ENCODE peak calls at places on chromosomes 2 and 18, in six cellular contexts. V, Y, A, C, R and L are unnamed samples.

GRCh38 chr2:66080136-66080535 is 354.8 kb upstream of the MEIS1 start:
- DNase-seq in V (no peak), Y (no peak), A (no peak), C (no peak), R (no peak), L (no peak)

GRCh38 chr2:69779258-69779989 is 37.5 kb downstream of the ANXA4 start:
- DNase-seq in V (no peak), Y (no peak), A (peak), C (no peak), R (no peak), L (no peak)

GRCh38 chr18:75801178-75801577 is 373.7 kb upstream of the SMIM21 start:
- DNase-seq in V (no peak), Y (no peak), A (no peak), C (no peak), R (no peak), L (no peak)

GRCh38 chr2:133194068-133194655 is 374.1 kb downstream of the NCKAP5 start:
- DNase-seq in V (no peak), Y (no peak), A (no peak), C (no peak), R (no peak), L (no peak)

GRCh38 chr18:10530852-10531251 is 5.0 kb downstream of the NAPG start:
- DNase-seq in V (no peak), Y (no peak), A (peak), C (no peak), R (no peak), L (no peak)

GRCh38 chr18:58140366-58141325 is 96.6 kb downstream of the NEDD4L start:
- DNase-seq in V (no peak), Y (no peak), A (peak), C (no peak), R (no peak), L (no peak)

GRCh38 chr2:27681844-27682243 is 18.2 kb downstream of the SLC4A1AP start:
- DNase-seq in V (no peak), Y (no peak), A (peak), C (no peak), R (no peak), L (no peak)

GRCh38 chr18:32576296-32576916 is 105.7 kb upstream of the GAREM1 start:
- DNase-seq in V (no peak), Y (no peak), A (no peak), C (no peak), R (no peak), L (no peak)

GRCh38 chr18:22171839-22172582 is 2.6 kb downstream of the GATA6 start:
- DNase-seq in V (no peak), Y (no peak), A (no peak), C (no peak), R (no peak), L (no peak)

GRCh38 chr2:25537526-25537925 is 135.9 kb downstream of the DTNB start:
- DNase-seq in V (no peak), Y (no peak), A (no peak), C (no peak), R (no peak), L (no peak)

GRCh38 chr2:47070920-47071824 is 83.9 kb downstream of the STPG4 start:
- DNase-seq in V (peak), Y (peak), A (peak), C (peak), R (peak), L (peak)

GRCh38 chr2:36439084-36439483 is 83.5 kb downstream of the CRIM1 start:
- DNase-seq in V (no peak), Y (no peak), A (no peak), C (no peak), R (no peak), L (no peak)

GRCh38 chr18:8754995-8755955 is 49.9 kb downstream of the MTCL1 start:
- DNase-seq in V (peak), Y (peak), A (peak), C (no peak), R (no peak), L (no peak)

GRCh38 chr2:109736177-109736827 is 57.8 kb upstream of the RGPD5 start:
- DNase-seq in V (no peak), Y (no peak), A (peak), C (peak), R (peak), L (peak)

GRCh38 chr2:96470636-96471035 is 34.5 kb downstream of the NEURL3 start:
- DNase-seq in V (peak), Y (peak), A (peak), C (no peak), R (peak), L (no peak)

GRCh38 chr2:10344105-10345066 is 41.7 kb downstream of the HPCAL1 start:
- DNase-seq in V (no peak), Y (no peak), A (no peak), C (no peak), R (no peak), L (no peak)

GRCh38 chr2:36330456-36331395 is 24.9 kb upstream of the CRIM1 start:
- DNase-seq in V (no peak), Y (no peak), A (no peak), C (no peak), R (no peak), L (no peak)

GRCh38 chr2:148745151-148745851 is 100.8 kb downstream of the EPC2 start:
- DNase-seq in V (no peak), Y (no peak), A (no peak), C (no peak), R (no peak), L (no peak)

GRCh38 chr2:100017633-100018032 is 124.8 kb downstream of the AFF3 start:
- DNase-seq in V (no peak), Y (no peak), A (peak), C (no peak), R (no peak), L (no peak)

GRCh38 chr18:12703096-12703567 is 290 bp downstream of the PSMG2 start:
- DNase-seq in V (no peak), Y (no peak), A (no peak), C (no peak), R (no peak), L (no peak)